ENCODE peak calls at places on chromosome 2, in eight cellular contexts. T is K562; M is uterus; R is CD8-positive, alpha-beta memory T cell; F is tibial artery; H is PC-3; K is mesendoderm; Z is stomach. S is an unnamed sample. For H3K27me3, the result is how much of the 10 kb centered on the place peaks cover.

GRCh38 chr2:78476619-78477229 is 548.8 kb upstream of the REG3G start:
- DNase-seq in T (no peak), M (no peak), R (no peak), F (no peak), H (no peak), K (peak), Z (no peak), S (no peak)

GRCh38 chr2:154804451-154804850 is 106.0 kb downstream of the KCNJ3 start:
- DNase-seq in T (no peak), M (no peak), R (no peak), F (no peak), H (no peak), K (no peak), Z (no peak), S (no peak)

GRCh38 chr2:148642112-148642744 is 2.3 kb upstream of the EPC2 start:
- DNase-seq in T (no peak), M (no peak), R (no peak), F (no peak), H (no peak), K (no peak), Z (no peak), S (no peak)

GRCh38 chr2:217331577-217332139 is 471.8 kb upstream of the TNP1 start:
- DNase-seq in T (no peak), M (no peak), R (no peak), F (no peak), H (peak), K (peak), Z (peak), S (peak)

GRCh38 chr2:172330060-172330671 is 97.2 kb upstream of the ITGA6 start:
- DNase-seq in T (no peak), M (no peak), R (no peak), F (no peak), H (no peak), K (no peak), Z (no peak), S (no peak)

GRCh38 chr2:190188289-190188688 is 125.8 kb upstream of the MSTN start:
- DNase-seq in T (no peak), M (no peak), R (no peak), F (no peak), H (no peak), K (no peak), Z (no peak), S (no peak)

GRCh38 chr2:239947361-239948045 is 77.6 kb downstream of the NDUFA10 start:
- DNase-seq in T (no peak), M (peak), R (no peak), F (peak), H (no peak), K (no peak), Z (peak), S (no peak)

GRCh38 chr2:11679491-11680130 is 9.6 kb upstream of the NTSR2 start:
- DNase-seq in T (no peak), M (no peak), R (no peak), F (peak), H (no peak), K (no peak), Z (peak), S (no peak)

GRCh38 chr2:100780203-100781008 is 39.5 kb upstream of the NPAS2 start:
- DNase-seq in T (no peak), M (no peak), R (no peak), F (no peak), H (peak), K (no peak), Z (no peak), S (no peak)

GRCh38 chr2:75896779-75897366 is 186.2 kb upstream of the GCFC2 start:
- DNase-seq in T (no peak), M (no peak), R (no peak), F (no peak), H (peak), K (peak), Z (peak), S (no peak)

GRCh38 chr2:11866358-11867335 is 120.2 kb downstream of the LPIN1 start:
- DNase-seq in T (no peak), M (no peak), R (no peak), F (no peak), H (no peak), K (no peak), Z (no peak), S (no peak)

GRCh38 chr2:33321236-33321731 is 155.2 kb upstream of the RASGRP3 start:
- DNase-seq in T (no peak), M (no peak), R (no peak), F (no peak), H (peak), K (no peak), Z (no peak), S (peak)

GRCh38 chr2:233850745-233851144 is 3.6 kb downstream of the HJURP start:
- DNase-seq in T (no peak), M (no peak), R (no peak), F (no peak), H (no peak), K (no peak), Z (no peak), S (no peak)

GRCh38 chr2:162582357-162582798 is 238.4 kb downstream of the GCA start:
- DNase-seq in T (no peak), M (no peak), R (no peak), F (no peak), H (peak), K (peak), Z (peak), S (peak)

GRCh38 chr2:213221962-213222361 is 62.3 kb upstream of the SPAG16 start:
- DNase-seq in T (no peak), M (no peak), R (no peak), F (no peak), H (no peak), K (no peak), Z (no peak), S (peak)

GRCh38 chr2:71884303-71885042 is 263.2 kb downstream of the CYP26B1 start:
- DNase-seq in T (no peak), M (no peak), R (no peak), F (no peak), H (peak), K (no peak), Z (no peak), S (peak)

GRCh38 chr2:45776160-45776955 is 124.9 kb downstream of the PRKCE start:
- DNase-seq in T (no peak), M (no peak), R (no peak), F (no peak), H (no peak), K (no peak), Z (no peak), S (no peak)

GRCh38 chr2:174617120-174617519 is 19.5 kb upstream of the WIPF1 start:
- DNase-seq in T (no peak), M (no peak), R (no peak), F (peak), H (no peak), K (no peak), Z (no peak), S (no peak)

DNA sequence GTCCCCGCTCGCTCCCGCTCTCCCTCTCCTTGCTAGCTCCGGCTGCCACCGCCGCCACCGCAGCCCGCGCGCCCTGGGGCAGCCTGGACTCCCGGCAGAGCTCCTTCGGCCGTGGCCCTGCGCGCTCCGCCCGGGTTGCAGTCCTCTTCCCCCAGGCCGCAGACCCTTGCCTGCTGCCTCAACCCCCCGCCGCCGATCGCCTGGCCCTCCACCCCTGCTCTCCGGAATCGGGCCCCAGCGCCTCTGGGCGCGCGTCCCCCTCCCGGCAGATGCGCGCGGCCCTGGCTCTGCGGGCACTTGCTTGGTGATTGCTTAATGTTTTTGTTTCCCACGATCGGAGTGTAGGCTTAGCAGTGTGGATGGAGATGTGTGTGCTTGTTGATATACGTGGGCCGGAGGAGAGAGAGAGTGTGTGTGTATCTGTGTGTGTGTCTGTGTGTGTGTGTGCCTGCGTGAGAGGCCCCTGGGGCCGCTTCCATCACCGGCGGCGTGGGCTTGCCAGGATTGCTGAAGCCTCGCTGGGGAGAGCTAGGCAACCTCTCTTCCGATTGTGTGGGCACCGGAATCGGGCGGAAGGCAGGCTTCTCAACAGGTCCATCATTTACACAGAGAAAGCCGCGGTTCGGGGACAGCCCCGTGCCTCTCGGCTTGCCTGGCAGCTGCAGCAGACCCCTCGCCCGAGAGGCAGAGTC is 877 bp downstream of the INHBB start:
- DNase-seq in T (no peak), M (no peak), R (peak), F (no peak), H (no peak), K (no peak), Z (no peak), S (peak)
- H3K27me3 ChIP-seq in T (under half), M (under half), R (under half), F (under half), H (under half), K (half or more), Z (half or more), S (half or more)

GRCh38 chr2:219496247-219496646 is 2.4 kb upstream of the GMPPA start:
- DNase-seq in T (no peak), M (no peak), R (no peak), F (no peak), H (no peak), K (no peak), Z (no peak), S (no peak)
- H3K27ac ChIP-seq in T (no peak), M (peak), R (no peak), F (peak), H (no peak), K (no peak), Z (peak), S (no peak)

GRCh38 chr2:16626997-16627605 is 38.5 kb downstream of the CYRIA start:
- DNase-seq in T (no peak), M (no peak), R (no peak), F (no peak), H (no peak), K (no peak), Z (no peak), S (no peak)
- H3K4me3 ChIP-seq in T (no peak), M (no peak), R (no peak), F (no peak), H (no peak), K (no peak), Z (no peak), S (no peak)

GRCh38 chr2:60567919-60568874 is 14.7 kb upstream of the BCL11A start:
- DNase-seq in T (no peak), M (no peak), R (no peak), F (no peak), H (no peak), K (no peak), Z (no peak), S (no peak)
- H3K27me3 ChIP-seq in T (under half), M (under half), R (under half), F (half or more), H (half or more), K (under half), Z (under half), S (under half)

GRCh38 chr2:120362926-120363325 is 17.0 kb downstream of the INHBB start:
- DNase-seq in T (no peak), M (no peak), R (no peak), F (no peak), H (no peak), K (no peak), Z (no peak), S (no peak)
- H3K27ac ChIP-seq in T (no peak), M (no peak), R (no peak), F (no peak), H (no peak), K (no peak), Z (no peak), S (no peak)

GRCh38 chr2:201644001-201644400 is 698 bp upstream of the TMEM237 start:
- DNase-seq in T (no peak), M (peak), R (no peak), F (peak), H (no peak), K (peak), Z (no peak), S (no peak)
- H3K4me3 ChIP-seq in T (peak), M (peak), R (no peak), F (peak), H (no peak), K (no peak), Z (peak), S (no peak)

GRCh38 chr2:218857371-218858137 is 2.1 kb upstream of the WNT6 start:
- DNase-seq in T (no peak), M (no peak), R (no peak), F (no peak), H (no peak), K (no peak), Z (no peak), S (no peak)
- H3K27me3 ChIP-seq in T (under half), M (under half), R (under half), F (half or more), H (under half), K (under half), Z (half or more), S (half or more)

DNA sequence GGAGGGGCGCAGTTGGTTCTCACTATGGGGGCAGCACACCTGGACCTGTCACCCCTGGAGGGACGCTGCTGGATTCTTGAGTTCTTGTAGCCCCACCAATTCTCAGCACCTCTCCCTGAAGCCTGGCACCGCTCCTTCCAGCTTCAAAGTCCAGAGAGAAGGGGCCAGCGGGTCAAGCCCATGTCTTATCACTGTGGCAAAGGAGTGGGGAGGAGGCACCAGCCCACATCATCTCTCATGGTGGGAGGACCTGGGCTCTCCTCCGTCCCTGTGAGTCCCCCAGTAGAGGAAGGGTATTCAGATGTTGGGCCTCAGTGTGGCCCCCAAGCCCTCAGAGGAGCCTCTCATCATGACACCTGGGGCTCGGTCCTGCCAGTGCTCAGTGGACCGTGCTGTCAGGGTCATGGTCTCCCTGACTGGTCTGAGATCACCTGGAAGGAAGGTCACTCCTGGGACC is 67.4 kb downstream of the HS1BP3 start:
- DNase-seq in T (no peak), M (no peak), R (no peak), F (peak), H (no peak), K (no peak), Z (no peak), S (no peak)
- H3K27ac ChIP-seq in T (no peak), M (no peak), R (no peak), F (peak), H (no peak), K (no peak), Z (peak), S (no peak)